ENCODE peak calls at places on chromosomes 13 and 19, in five cellular contexts. W is Calu3, I is GM04504, H is GM23338, C is NCI-H2107. B is an unnamed sample.

GRCh38 chr13:34751044-34751443 is 191.0 kb upstream of the NBEA start:
- DNase-seq in I (no peak), W (no peak), H (no peak), C (no peak), B (no peak)

GRCh38 chr19:35716735-35716984 is 1.1 kb upstream of the KMT2B start:
- DNase-seq in H (no peak), W (no peak), I (no peak), C (peak; percentile 77), B (no peak)

GRCh38 chr19:40298026-40298425 is 12.9 kb upstream of the AKT2 start:
- DNase-seq in I (no peak), W (no peak), C (no peak), H (no peak), B (no peak)

GRCh38 chr13:101465877-101466276 is 13.4 kb downstream of the ITGBL1 start:
- DNase-seq in C (no peak), W (no peak), H (no peak), I (no peak), B (no peak)

GRCh38 chr19:37950471-37951175 is 43.6 kb downstream of the SIPA1L3 start:
- DNase-seq in C (no peak), I (no peak), W (no peak), H (peak; percentile 46), B (no peak)

GRCh38 chr13:21911916-21912315 is 241.0 kb downstream of the FGF9 start:
- DNase-seq in I (no peak), H (no peak), C (no peak), W (no peak), B (no peak)

GRCh38 chr13:25170554-25171107 is 1.5 kb downstream of the AMER2 start:
- DNase-seq in H (peak; percentile 56), I (no peak), W (no peak), C (no peak), B (peak; percentile 73)

GRCh38 chr19:42488783-42489521 is 39.3 kb downstream of the CEACAM1 start:
- DNase-seq in I (no peak), H (no peak), W (peak; percentile 84), C (no peak), B (no peak)

GRCh38 chr13:34162545-34162936 is 344.6 kb downstream of the RFC3 start:
- DNase-seq in H (no peak), C (no peak), W (no peak), I (peak; percentile 42), B (no peak)

GRCh38 chr19:11763611-11764010 is 3.2 kb upstream of the ZNF441 start:
- DNase-seq in I (no peak), W (no peak), H (no peak), C (no peak), B (no peak)

GRCh38 chr13:23572836-23573235 is 2.6 kb downstream of the TNFRSF19 start:
- DNase-seq in C (no peak), H (no peak), I (no peak), W (no peak), B (no peak)

GRCh38 chr13:97068146-97068545 is 73.9 kb upstream of the OXGR1 start:
- DNase-seq in C (no peak), W (no peak), H (peak; percentile 9), I (no peak), B (no peak)

GRCh38 chr13:27008733-27009132 is 162.9 kb downstream of the USP12 start:
- DNase-seq in I (no peak), C (no peak), W (no peak), H (no peak), B (no peak)

GRCh38 chr19:16355293-16356043 is 30.8 kb downstream of the KLF2 start:
- DNase-seq in W (no peak), I (no peak), H (no peak), C (no peak), B (no peak)

GRCh38 chr13:50592412-50593145 is 250.9 kb downstream of the DLEU7 start:
- DNase-seq in C (no peak), W (no peak), H (no peak), I (peak; percentile 35), B (no peak)